ENCODE peak calls at places on chromosomes 6 and 20, in nine cellular contexts. One of them, this sample, is unnamed.

GRCh38 chr20:36572701-36573102 is 695 bp upstream of the TGIF2 start:
- DNase-seq in MM.1S: no peak
- DNase-seq in left lung: no peak
- DNase-seq in psoas muscle: no peak
- DNase-seq in pancreas: peak; percentile 25
- DNase-seq in ovary: no peak
- DNase-seq in A673: peak; percentile 52
- DNase-seq in tibial nerve: no peak
- DNase-seq in heart left ventricle: no peak
- DNase-seq in this sample: no peak

GRCh38 chr6:28816909-28817807 is 106.6 kb downstream of the TRIM27 start:
- DNase-seq in MM.1S: no peak
- DNase-seq in left lung: no peak
- DNase-seq in psoas muscle: no peak
- DNase-seq in pancreas: no peak
- DNase-seq in ovary: no peak
- DNase-seq in A673: peak; percentile 92
- DNase-seq in tibial nerve: no peak
- DNase-seq in heart left ventricle: no peak
- DNase-seq in this sample: no peak

GRCh38 chr20:21557246-21557982 is 43.5 kb upstream of the NKX2-2 start:
- DNase-seq in MM.1S: no peak
- DNase-seq in left lung: no peak
- DNase-seq in psoas muscle: no peak
- DNase-seq in pancreas: no peak
- DNase-seq in ovary: no peak
- DNase-seq in A673: no peak
- DNase-seq in tibial nerve: no peak
- DNase-seq in heart left ventricle: no peak
- DNase-seq in this sample: no peak

GRCh38 chr6:28207244-28208179 is 17.6 kb upstream of the ZSCAN9 start:
- DNase-seq in MM.1S: peak; percentile 36
- DNase-seq in left lung: peak; percentile 83
- DNase-seq in psoas muscle: no peak
- DNase-seq in pancreas: no peak
- DNase-seq in ovary: no peak
- DNase-seq in A673: peak; percentile 66
- DNase-seq in tibial nerve: no peak
- DNase-seq in heart left ventricle: no peak
- DNase-seq in this sample: no peak

GRCh38 chr6:53244958-53245357 is 96.3 kb upstream of the GCM1 start:
- DNase-seq in MM.1S: peak; percentile 58
- DNase-seq in left lung: peak; percentile 73
- DNase-seq in psoas muscle: no peak
- DNase-seq in pancreas: no peak
- DNase-seq in ovary: no peak
- DNase-seq in A673: no peak
- DNase-seq in tibial nerve: no peak
- DNase-seq in heart left ventricle: no peak
- DNase-seq in this sample: no peak

GRCh38 chr6:36349240-36349639 is 12.6 kb upstream of the BNIP5 start:
- DNase-seq in MM.1S: peak; percentile 82
- DNase-seq in left lung: no peak
- DNase-seq in psoas muscle: no peak
- DNase-seq in pancreas: no peak
- DNase-seq in ovary: no peak
- DNase-seq in A673: no peak
- DNase-seq in tibial nerve: no peak
- DNase-seq in heart left ventricle: no peak
- DNase-seq in this sample: no peak

GRCh38 chr6:30684386-30685156 is 1.9 kb downstream of the PPP1R18 start:
- DNase-seq in MM.1S: peak; percentile 40
- DNase-seq in left lung: peak; percentile 91
- DNase-seq in psoas muscle: peak; percentile 53
- DNase-seq in pancreas: no peak
- DNase-seq in ovary: peak; percentile 53
- DNase-seq in A673: no peak
- DNase-seq in tibial nerve: peak; percentile 39
- DNase-seq in heart left ventricle: peak; percentile 74
- DNase-seq in this sample: no peak

GRCh38 chr6:2081155-2082138 is 164.0 kb downstream of the GMDS start:
- DNase-seq in MM.1S: peak; percentile 15
- DNase-seq in left lung: no peak
- DNase-seq in psoas muscle: no peak
- DNase-seq in pancreas: no peak
- DNase-seq in ovary: no peak
- DNase-seq in A673: no peak
- DNase-seq in tibial nerve: no peak
- DNase-seq in heart left ventricle: no peak
- DNase-seq in this sample: no peak

GRCh38 chr6:55882731-55883595 is 7.6 kb upstream of the BMP5 start:
- DNase-seq in MM.1S: no peak
- DNase-seq in left lung: no peak
- DNase-seq in psoas muscle: no peak
- DNase-seq in pancreas: no peak
- DNase-seq in ovary: no peak
- DNase-seq in A673: peak; percentile 63
- DNase-seq in tibial nerve: peak; percentile 38
- DNase-seq in heart left ventricle: no peak
- DNase-seq in this sample: no peak

GRCh38 chr20:34268851-34269668 is 27.8 kb downstream of the ASIP start:
- DNase-seq in MM.1S: peak; percentile 47
- DNase-seq in left lung: peak; percentile 87
- DNase-seq in psoas muscle: peak; percentile 27
- DNase-seq in pancreas: no peak
- DNase-seq in ovary: peak; percentile 53
- DNase-seq in A673: peak; percentile 49
- DNase-seq in tibial nerve: no peak
- DNase-seq in heart left ventricle: peak; percentile 30
- DNase-seq in this sample: no peak

GRCh38 chr6:45713981-45714685 is 301.5 kb downstream of the CLIC5 start:
- DNase-seq in MM.1S: no peak
- DNase-seq in left lung: no peak
- DNase-seq in psoas muscle: no peak
- DNase-seq in pancreas: no peak
- DNase-seq in ovary: no peak
- DNase-seq in A673: no peak
- DNase-seq in tibial nerve: no peak
- DNase-seq in heart left ventricle: no peak
- DNase-seq in this sample: no peak

GRCh38 chr20:24150406-24150805 is 161.8 kb upstream of the GGTLC1 start:
- DNase-seq in MM.1S: no peak
- DNase-seq in left lung: no peak
- DNase-seq in psoas muscle: no peak
- DNase-seq in pancreas: no peak
- DNase-seq in ovary: no peak
- DNase-seq in A673: no peak
- DNase-seq in tibial nerve: no peak
- DNase-seq in heart left ventricle: no peak
- DNase-seq in this sample: no peak

GRCh38 chr6:140486468-140487361 is 1112.3 kb upstream of the CITED2 start:
- DNase-seq in MM.1S: no peak
- DNase-seq in left lung: no peak
- DNase-seq in psoas muscle: no peak
- DNase-seq in pancreas: no peak
- DNase-seq in ovary: no peak
- DNase-seq in A673: peak; percentile 28
- DNase-seq in tibial nerve: no peak
- DNase-seq in heart left ventricle: no peak
- DNase-seq in this sample: no peak

GRCh38 chr6:170461556-170462365 is 91.3 kb downstream of the PSMB1 start:
- DNase-seq in MM.1S: no peak
- DNase-seq in left lung: no peak
- DNase-seq in psoas muscle: no peak
- DNase-seq in pancreas: no peak
- DNase-seq in ovary: no peak
- DNase-seq in A673: no peak
- DNase-seq in tibial nerve: no peak
- DNase-seq in heart left ventricle: no peak
- DNase-seq in this sample: no peak

GRCh38 chr6:166456360-166457156 is 73.8 kb upstream of the MPC1 start:
- DNase-seq in MM.1S: peak; percentile 41
- DNase-seq in left lung: no peak
- DNase-seq in psoas muscle: no peak
- DNase-seq in pancreas: no peak
- DNase-seq in ovary: no peak
- DNase-seq in A673: peak; percentile 43
- DNase-seq in tibial nerve: no peak
- DNase-seq in heart left ventricle: no peak
- DNase-seq in this sample: no peak

GRCh38 chr6:146277142-146277541 is 248.3 kb downstream of the GRM1 start:
- DNase-seq in MM.1S: no peak
- DNase-seq in left lung: no peak
- DNase-seq in psoas muscle: no peak
- DNase-seq in pancreas: no peak
- DNase-seq in ovary: no peak
- DNase-seq in A673: no peak
- DNase-seq in tibial nerve: no peak
- DNase-seq in heart left ventricle: no peak
- DNase-seq in this sample: no peak

GRCh38 chr6:144675231-144675861 is 390.2 kb downstream of the UTRN start:
- DNase-seq in MM.1S: peak; percentile 75
- DNase-seq in left lung: no peak
- DNase-seq in psoas muscle: peak; percentile 20
- DNase-seq in pancreas: peak; percentile 9
- DNase-seq in ovary: no peak
- DNase-seq in A673: no peak
- DNase-seq in tibial nerve: peak; percentile 21
- DNase-seq in heart left ventricle: no peak
- DNase-seq in this sample: no peak

DNA sequence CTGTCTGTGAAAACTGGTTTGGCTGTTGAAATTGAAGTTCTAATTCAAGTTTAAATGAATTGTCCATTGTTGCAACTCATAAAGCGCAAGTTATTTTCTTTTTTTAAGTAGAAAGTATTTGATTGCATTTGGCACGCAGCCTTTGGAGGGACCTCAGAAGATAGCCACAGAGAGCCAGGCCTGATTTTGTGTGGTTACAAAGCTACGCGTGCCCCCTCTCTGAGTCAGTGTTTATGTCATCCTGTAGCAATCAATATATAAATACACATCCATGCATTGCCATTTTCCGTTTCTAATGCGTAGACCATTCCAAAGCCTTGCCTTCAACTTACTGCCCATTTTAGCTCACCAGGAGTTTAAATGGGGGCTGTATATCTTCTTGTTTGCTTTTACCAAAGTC is 173.2 kb downstream of the TMEM242 start:
- DNase-seq in MM.1S: no peak
- DNase-seq in left lung: no peak
- DNase-seq in psoas muscle: no peak
- DNase-seq in pancreas: no peak
- DNase-seq in ovary: no peak
- DNase-seq in A673: no peak
- DNase-seq in tibial nerve: no peak
- DNase-seq in heart left ventricle: no peak
- DNase-seq in this sample: no peak
- H3K27me3 ChIP-seq in MM.1S: no peaks in the 10 kb centered on the region
- H3K27me3 ChIP-seq in left lung: no peaks in the 10 kb centered on the region
- H3K27me3 ChIP-seq in psoas muscle: no peaks in the 10 kb centered on the region
- H3K27me3 ChIP-seq in pancreas: no peaks in the 10 kb centered on the region
- H3K27me3 ChIP-seq in ovary: no peaks in the 10 kb centered on the region
- H3K27me3 ChIP-seq in A673: no peaks in the 10 kb centered on the region
- H3K27me3 ChIP-seq in tibial nerve: no peaks in the 10 kb centered on the region
- H3K27me3 ChIP-seq in heart left ventricle: no peaks in the 10 kb centered on the region
- H3K27me3 ChIP-seq in this sample: no peaks in the 10 kb centered on the region

GRCh38 chr6:107665386-107665785 is 158.7 kb downstream of the SCML4 start:
- DNase-seq in MM.1S: no peak
- DNase-seq in left lung: no peak
- DNase-seq in psoas muscle: no peak
- DNase-seq in pancreas: no peak
- DNase-seq in ovary: no peak
- DNase-seq in A673: no peak
- DNase-seq in tibial nerve: no peak
- DNase-seq in heart left ventricle: no peak
- DNase-seq in this sample: no peak
- TF ChIP-seq CTCF in MM.1S: no peak
- TF ChIP-seq CTCF in left lung: no peak
- TF ChIP-seq CTCF in psoas muscle: no peak
- TF ChIP-seq CTCF in pancreas: no peak
- TF ChIP-seq CTCF in ovary: no peak
- TF ChIP-seq CTCF in A673: no peak
- TF ChIP-seq CTCF in tibial nerve: no peak
- TF ChIP-seq CTCF in heart left ventricle: no peak
- TF ChIP-seq CTCF in this sample: no peak

GRCh38 chr6:152399409-152399808 is 237.8 kb downstream of the SYNE1 start:
- DNase-seq in MM.1S: no peak
- DNase-seq in left lung: peak; percentile 67
- DNase-seq in psoas muscle: no peak
- DNase-seq in pancreas: no peak
- DNase-seq in ovary: no peak
- DNase-seq in A673: no peak
- DNase-seq in tibial nerve: no peak
- DNase-seq in heart left ventricle: no peak
- DNase-seq in this sample: peak; percentile 27

GRCh38 chr6:152404458-152404857 is 232.7 kb downstream of the SYNE1 start:
- DNase-seq in MM.1S: no peak
- DNase-seq in left lung: no peak
- DNase-seq in psoas muscle: no peak
- DNase-seq in pancreas: no peak
- DNase-seq in ovary: no peak
- DNase-seq in A673: no peak
- DNase-seq in tibial nerve: no peak
- DNase-seq in heart left ventricle: no peak
- DNase-seq in this sample: no peak

GRCh38 chr6:152401978-152402377 is 235.2 kb downstream of the SYNE1 start:
- DNase-seq in MM.1S: no peak
- DNase-seq in left lung: no peak
- DNase-seq in psoas muscle: no peak
- DNase-seq in pancreas: no peak
- DNase-seq in ovary: no peak
- DNase-seq in A673: no peak
- DNase-seq in tibial nerve: no peak
- DNase-seq in heart left ventricle: no peak
- DNase-seq in this sample: no peak

GRCh38 chr6:152404936-152405595 is 232.1 kb downstream of the SYNE1 start:
- DNase-seq in MM.1S: no peak
- DNase-seq in left lung: no peak
- DNase-seq in psoas muscle: no peak
- DNase-seq in pancreas: no peak
- DNase-seq in ovary: no peak
- DNase-seq in A673: no peak
- DNase-seq in tibial nerve: no peak
- DNase-seq in heart left ventricle: no peak
- DNase-seq in this sample: no peak
- H3K36me3 ChIP-seq in MM.1S: no peaks in the 10 kb centered on the region
- H3K36me3 ChIP-seq in left lung: peaks cover 59% of the 10 kb centered on the region
- H3K36me3 ChIP-seq in psoas muscle: no peaks in the 10 kb centered on the region
- H3K36me3 ChIP-seq in pancreas: no peaks in the 10 kb centered on the region
- H3K36me3 ChIP-seq in ovary: no peaks in the 10 kb centered on the region
- H3K36me3 ChIP-seq in A673: no peaks in the 10 kb centered on the region
- H3K36me3 ChIP-seq in tibial nerve: no peaks in the 10 kb centered on the region
- H3K36me3 ChIP-seq in heart left ventricle: peaks cover 18% of the 10 kb centered on the region
- H3K36me3 ChIP-seq in this sample: no peaks in the 10 kb centered on the region

DNA sequence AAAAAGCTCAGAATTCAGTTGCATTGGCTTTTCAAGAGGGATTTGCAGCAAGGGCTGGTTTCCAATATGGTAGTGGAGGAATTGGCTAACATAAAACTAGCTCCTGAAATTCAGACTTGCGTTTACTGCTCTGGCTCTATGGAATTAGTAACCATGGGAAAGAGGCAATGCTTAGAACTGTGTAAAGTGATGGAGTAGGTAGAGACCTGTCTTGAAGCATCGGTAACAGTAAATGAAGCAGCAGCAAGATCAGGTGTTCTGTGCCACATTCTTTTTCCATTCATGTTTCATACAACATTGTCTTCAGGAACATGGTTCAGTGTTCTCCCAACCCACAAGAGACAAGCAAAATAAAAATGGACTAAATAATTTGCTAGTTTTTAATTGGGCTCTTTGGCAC is 6.5 kb downstream of the IRF4 start:
- DNase-seq in MM.1S: no peak
- DNase-seq in left lung: no peak
- DNase-seq in psoas muscle: no peak
- DNase-seq in pancreas: no peak
- DNase-seq in ovary: no peak
- DNase-seq in A673: no peak
- DNase-seq in tibial nerve: no peak
- DNase-seq in heart left ventricle: no peak
- DNase-seq in this sample: no peak
- H3K27me3 ChIP-seq in MM.1S: no peaks in the 10 kb centered on the region
- H3K27me3 ChIP-seq in left lung: peaks cover 19% of the 10 kb centered on the region
- H3K27me3 ChIP-seq in psoas muscle: peaks cover 37% of the 10 kb centered on the region
- H3K27me3 ChIP-seq in pancreas: no peaks in the 10 kb centered on the region
- H3K27me3 ChIP-seq in ovary: no peaks in the 10 kb centered on the region
- H3K27me3 ChIP-seq in A673: peaks cover 68% of the 10 kb centered on the region
- H3K27me3 ChIP-seq in tibial nerve: peaks cover 27% of the 10 kb centered on the region
- H3K27me3 ChIP-seq in heart left ventricle: peaks cover 21% of the 10 kb centered on the region
- H3K27me3 ChIP-seq in this sample: no peaks in the 10 kb centered on the region